ENCODE peak calls at places on chromosomes 16 and 17, in five cellular contexts. Q, S, U, W and T are unnamed samples.

GRCh38 chr17:70172449-70172848 is 3.1 kb downstream of the KCNJ2 start:
- DNase-seq in Q (no peak), S (no peak), U (no peak), W (peak), T (no peak)

GRCh38 chr16:65384441-65384840 is 262.6 kb upstream of the CDH11 start:
- DNase-seq in Q (no peak), S (no peak), U (no peak), W (peak), T (no peak)

GRCh38 chr16:69112285-69113129 is 7.1 kb downstream of the HAS3 start:
- DNase-seq in Q (no peak), S (no peak), U (peak), W (no peak), T (no peak)

GRCh38 chr16:72752004-72752695 is 295.8 kb downstream of the ZFHX3 start:
- DNase-seq in Q (no peak), S (no peak), U (no peak), W (no peak), T (no peak)

GRCh38 chr16:56777533-56777932 is 47.6 kb downstream of the NUP93 start:
- DNase-seq in Q (no peak), S (no peak), U (no peak), W (peak), T (peak)

GRCh38 chr17:9256361-9256943 is 235.1 kb downstream of the NTN1 start:
- DNase-seq in Q (no peak), S (no peak), U (no peak), W (no peak), T (no peak)

GRCh38 chr17:3845361-3845753 is 689 bp downstream of the NCBP3 start:
- DNase-seq in Q (no peak), S (no peak), U (peak), W (peak), T (no peak)

GRCh38 chr16:16828913-16829398 is 450.0 kb downstream of the NPIPA7 start:
- DNase-seq in Q (no peak), S (no peak), U (no peak), W (no peak), T (no peak)

GRCh38 chr16:407253-407652 is 5.6 kb downstream of the DECR2 start:
- DNase-seq in Q (no peak), S (no peak), U (no peak), W (no peak), T (no peak)

GRCh38 chr16:86508947-86509758 is 1.2 kb upstream of the FOXF1 start:
- DNase-seq in Q (no peak), S (no peak), U (peak), W (peak), T (no peak)

GRCh38 chr17:64161380-64161779 is 31.4 kb upstream of the ERN1 start:
- DNase-seq in Q (no peak), S (no peak), U (no peak), W (no peak), T (no peak)

GRCh38 chr16:57982345-57982744 is 11.4 kb upstream of the CNGB1 start:
- DNase-seq in Q (no peak), S (no peak), U (no peak), W (no peak), T (no peak)

GRCh38 chr16:73093146-73094144 is 45.5 kb upstream of the ZFHX3 start:
- DNase-seq in Q (no peak), S (no peak), U (peak), W (peak), T (peak)

GRCh38 chr16:5234295-5235050 is 136.9 kb upstream of the EEF2KMT start:
- DNase-seq in Q (no peak), S (no peak), U (no peak), W (no peak), T (no peak)

GRCh38 chr17:10372906-10373305 is at the start of gene MYH13:
- DNase-seq in Q (no peak), S (no peak), U (no peak), W (no peak), T (no peak)
- H3K4me3 ChIP-seq in Q (no peak), S (no peak), U (no peak), W (no peak), T (no peak)

GRCh38 chr16:1610841-1611653 is 825 bp downstream of the IFT140 start:
- DNase-seq in Q (no peak), S (no peak), U (no peak), W (peak), T (no peak)
- TF ChIP-seq CTCF in Q (no peak), S (no peak), U (no peak), W (no peak), T (no peak)

GRCh38 chr17:37742762-37743611 is 1.9 kb downstream of the HNF1B start:
- DNase-seq in Q (no peak), S (no peak), U (no peak), W (no peak), T (no peak)
- H3K4me3 ChIP-seq in Q (no peak), S (peak), U (no peak), W (no peak), T (no peak)

GRCh38 chr17:2474371-2474770 is 37.3 kb downstream of the METTL16 start:
- DNase-seq in Q (no peak), S (no peak), U (no peak), W (no peak), T (no peak)
- TF ChIP-seq CTCF in Q (no peak), S (no peak), U (no peak), W (no peak), T (no peak)

GRCh38 chr17:36706437-36706731 is 105.0 kb downstream of the MRM1 start:
- DNase-seq in Q (no peak), S (no peak), U (no peak), W (no peak), T (no peak)

GRCh38 chr17:36703860-36704266 is 102.5 kb downstream of the MRM1 start:
- DNase-seq in Q (no peak), S (no peak), U (peak), W (peak), T (no peak)

GRCh38 chr17:36707904-36708303 is 106.5 kb downstream of the MRM1 start:
- DNase-seq in Q (no peak), S (no peak), U (no peak), W (no peak), T (no peak)

DNA sequence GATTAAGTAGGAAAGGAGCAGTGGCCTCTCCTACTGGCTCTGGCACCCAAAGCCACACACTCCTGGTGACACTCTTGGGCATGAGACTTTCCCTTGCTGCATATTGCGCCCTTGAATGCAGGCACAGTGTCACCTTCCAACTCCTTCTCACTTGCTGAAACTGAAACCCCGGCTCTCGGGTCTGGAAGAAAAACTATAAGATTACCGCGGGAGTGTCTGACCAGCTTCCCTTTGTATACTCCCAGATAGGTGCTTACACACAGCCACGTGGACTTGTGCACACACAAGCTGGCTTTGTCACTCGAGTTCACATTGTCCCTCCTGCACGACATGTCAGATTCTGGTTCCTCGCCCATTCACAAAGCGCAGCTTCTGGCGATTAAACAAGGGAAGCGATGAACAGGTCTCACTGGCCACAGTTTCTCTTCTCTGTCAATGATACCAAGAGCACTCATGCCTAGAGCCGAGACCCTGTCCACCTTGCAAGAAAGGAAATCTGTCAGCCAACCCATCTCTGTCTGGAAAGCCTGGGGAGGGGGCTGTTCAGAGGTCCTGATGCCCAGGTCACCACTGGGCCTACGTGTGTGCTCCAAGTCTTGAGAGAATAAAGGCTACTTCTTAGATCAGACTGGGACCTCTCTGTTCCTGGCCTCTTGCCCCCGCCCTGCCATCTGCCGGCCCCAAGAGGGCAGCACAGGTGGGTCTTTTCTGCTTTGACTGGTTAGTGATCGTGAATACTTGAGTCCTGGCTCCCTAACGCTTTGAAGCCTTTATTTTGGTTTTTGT is 104.5 kb downstream of the MRM1 start:
- DNase-seq in Q (no peak), S (no peak), U (peak), W (peak), T (peak)
- H3K4me3 ChIP-seq in Q (no peak), S (no peak), U (no peak), W (no peak), T (no peak)

DNA sequence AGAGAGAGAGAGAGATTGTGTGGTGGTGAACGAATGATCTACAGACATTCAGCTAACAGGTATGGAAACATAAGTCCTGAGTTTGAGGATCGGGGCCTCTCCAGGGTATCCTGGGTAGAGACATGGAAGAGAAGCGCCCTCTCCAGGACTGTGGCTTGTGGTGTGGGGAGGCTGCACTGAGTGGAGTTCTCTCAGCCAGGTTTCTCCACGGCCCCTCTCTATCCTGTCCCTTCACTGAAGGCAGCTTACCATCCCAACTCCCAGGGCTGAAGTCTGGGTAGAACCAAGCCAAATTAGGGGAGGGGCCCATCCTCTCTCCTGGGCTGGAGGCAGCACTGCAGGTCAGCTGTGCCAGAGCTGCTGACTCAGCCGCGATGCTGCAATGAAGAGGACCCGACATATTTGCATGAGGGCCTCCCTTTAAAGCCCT is 6.2 kb downstream of the C1QL1 start:
- DNase-seq in Q (no peak), S (no peak), U (peak), W (no peak), T (no peak)
- TF ChIP-seq CTCF in Q (no peak), S (no peak), U (no peak), W (peak), T (peak)

DNA sequence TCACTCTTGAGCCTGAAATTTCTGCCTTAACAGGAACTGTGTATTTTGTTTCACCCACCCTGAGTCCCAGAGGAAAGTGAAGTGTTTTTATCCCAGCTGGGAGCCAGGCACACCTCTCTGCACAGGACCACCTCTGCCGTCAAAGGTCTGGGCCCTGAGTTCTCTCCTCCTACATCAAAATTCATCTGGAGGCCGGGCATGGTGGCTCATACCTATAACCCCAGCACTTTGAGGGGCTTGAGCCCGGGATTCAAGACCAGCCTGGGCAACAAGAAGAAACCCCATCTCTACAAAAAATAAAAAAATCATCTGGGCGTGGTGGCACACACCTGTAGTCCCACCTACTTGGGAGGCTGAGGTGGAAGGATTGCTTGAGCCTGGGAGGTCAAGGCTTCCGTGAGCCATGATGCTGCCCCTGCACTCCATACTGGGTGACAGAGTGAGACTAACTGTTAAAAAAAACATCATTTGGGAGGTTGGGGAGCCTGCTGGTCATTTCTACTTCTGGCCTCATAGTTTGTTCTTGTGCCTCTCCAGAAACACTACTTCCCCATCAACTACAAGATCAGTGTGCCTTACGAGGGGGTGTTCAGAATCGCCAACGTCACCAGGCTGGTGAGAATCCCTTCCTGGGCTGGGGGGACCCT is 9.8 kb downstream of the IL34 start:
- DNase-seq in Q (no peak), S (no peak), U (no peak), W (no peak), T (no peak)
- H3K4me3 ChIP-seq in Q (no peak), S (no peak), U (no peak), W (no peak), T (no peak)

GRCh38 chr17:76816590-76817135 is 51.5 kb upstream of the MGAT5B start:
- DNase-seq in Q (no peak), S (no peak), U (peak), W (peak), T (no peak)
- TF ChIP-seq CTCF in Q (peak), S (no peak), U (peak), W (peak), T (peak)